ENCODE peak calls at places on chromosomes 6 and 20, in seven cellular contexts. M is GM23248; O is activated T-helper 1 cell treated with anti-CD3 and anti-CD28 coated beads, Interleukin-2, amount 50 U/mL, for 16 hours; K is neural crest cell; A is NCI-H1092 treated with DMSO at 0.1 percent for 48 hours; N is mesenteric fat pad; I is stimulated activated CD8-positive, alpha-beta memory T cell treated with anti-CD3 and anti-CD28 coated beads, Interleukin-2, amount 100 ng/mL, for 48 hours. F is an unnamed sample.

GRCh38 chr6:116975600-116975999 is 98.6 kb downstream of the RFX6 start:
- DNase-seq in A (no peak), N (no peak), O (no peak), K (no peak), I (no peak), M (peak), F (no peak)

GRCh38 chr6:110560239-110561015 is 84.0 kb upstream of the SLC22A16 start:
- DNase-seq in M (no peak), K (no peak), A (no peak), I (no peak), O (no peak), N (no peak), F (no peak)

GRCh38 chr6:7156666-7157278 is 49.0 kb downstream of the RREB1 start:
- DNase-seq in N (no peak), K (no peak), I (no peak), M (peak), A (no peak), O (no peak), F (no peak)

GRCh38 chr6:169224185-169224695 is 29.4 kb downstream of the THBS2 start:
- DNase-seq in N (peak), K (no peak), O (no peak), M (peak), I (no peak), A (no peak), F (no peak)

GRCh38 chr6:121627761-121628160 is 192.3 kb downstream of the GJA1 start:
- DNase-seq in A (no peak), N (no peak), O (no peak), I (no peak), M (peak), K (no peak), F (no peak)

GRCh38 chr6:16669227-16669626 is 92.0 kb downstream of the ATXN1 start:
- DNase-seq in K (no peak), M (peak), I (peak), A (no peak), N (no peak), O (peak), F (no peak)

GRCh38 chr20:53660078-53660909 is 66.7 kb upstream of the ZNF217 start:
- DNase-seq in K (no peak), I (no peak), N (no peak), M (peak), A (no peak), O (no peak), F (no peak)

GRCh38 chr6:88232753-88233152 is 66.6 kb upstream of the CNR1 start:
- DNase-seq in M (no peak), I (no peak), K (no peak), A (no peak), O (no peak), N (no peak), F (no peak)

GRCh38 chr6:44251576-44252524 is 4.9 kb downstream of the HSP90AB1 start:
- DNase-seq in K (no peak), O (no peak), N (no peak), A (no peak), I (no peak), M (no peak), F (no peak)

GRCh38 chr6:156413156-156413555 is 364.0 kb upstream of the ARID1B start:
- DNase-seq in O (no peak), N (no peak), M (no peak), K (no peak), I (no peak), A (no peak), F (no peak)

GRCh38 chr6:34556031-34556471 is at the start of gene SPDEF:
- DNase-seq in M (no peak), N (no peak), O (no peak), I (no peak), A (no peak), K (no peak), F (no peak)

GRCh38 chr6:42101186-42101657 is 41.2 kb downstream of the C6orf132 start:
- DNase-seq in N (no peak), O (no peak), A (no peak), K (no peak), I (no peak), M (peak), F (no peak)

GRCh38 chr6:154960299-154960796 is 34.8 kb upstream of the TIAM2 start:
- DNase-seq in A (no peak), N (peak), O (no peak), I (no peak), K (no peak), M (no peak), F (no peak)

GRCh38 chr20:62860924-62861691 is 514 bp downstream of the TCFL5 start:
- DNase-seq in I (peak), K (no peak), A (no peak), N (no peak), O (peak), M (peak), F (no peak)

GRCh38 chr20:24994470-24995368 is 2.2 kb upstream of the APMAP start:
- DNase-seq in N (peak), A (peak), K (peak), O (peak), M (peak), I (peak), F (peak)

GRCh38 chr20:36248836-36249235 is 12.6 kb downstream of the AAR2 start:
- DNase-seq in O (no peak), M (no peak), K (no peak), A (no peak), N (no peak), I (no peak), F (no peak)

GRCh38 chr20:9978395-9979004 is 56.3 kb upstream of the ANKEF1 start:
- DNase-seq in A (peak), N (no peak), O (no peak), I (no peak), K (peak), M (peak), F (peak)

GRCh38 chr6:142758257-142759025 is 186.5 kb downstream of the HIVEP2 start:
- DNase-seq in N (no peak), I (no peak), A (no peak), M (no peak), K (no peak), O (no peak), F (no peak)

GRCh38 chr6:169533656-169534421 is 168.0 kb downstream of the WDR27 start:
- DNase-seq in K (no peak), A (no peak), O (no peak), M (no peak), N (no peak), I (no peak), F (no peak)

GRCh38 chr20:43983904-43984361 is 69.3 kb downstream of the TOX2 start:
- DNase-seq in A (no peak), K (no peak), N (no peak), I (no peak), M (no peak), O (no peak), F (no peak)

GRCh38 chr6:71967436-71967835 is 81.1 kb downstream of the RIMS1 start:
- DNase-seq in I (no peak), A (no peak), M (peak), N (no peak), O (no peak), K (no peak), F (no peak)

GRCh38 chr20:4195499-4195898 is 180.1 kb upstream of the RNF24 start:
- DNase-seq in K (peak), A (no peak), M (peak), O (no peak), N (no peak), I (no peak), F (no peak)

GRCh38 chr6:72832271-72832670 is 210.4 kb downstream of the KCNQ5 start:
- DNase-seq in O (no peak), I (no peak), N (no peak), K (no peak), M (peak), A (no peak), F (no peak)

GRCh38 chr6:21972516-21972915 is 324.3 kb downstream of the PRL start:
- DNase-seq in N (no peak), O (no peak), K (no peak), M (no peak), I (no peak), A (no peak), F (no peak)

GRCh38 chr20:10783660-10784336 is 110.0 kb upstream of the JAG1 start:
- DNase-seq in O (no peak), K (no peak), I (no peak), N (no peak), A (no peak), M (no peak), F (no peak)

GRCh38 chr6:115271434-115271833 is 789.3 kb downstream of the FRK start:
- DNase-seq in O (no peak), M (no peak), A (peak), K (no peak), N (no peak), I (no peak), F (no peak)

GRCh38 chr6:3912366-3913076 is 63.3 kb downstream of the FAM50B start:
- DNase-seq in I (no peak), N (no peak), M (peak), O (no peak), K (no peak), A (no peak), F (no peak)

GRCh38 chr20:45306431-45306982 is at the start of gene RBPJL:
- DNase-seq in K (peak), A (no peak), I (peak), N (no peak), O (peak), M (peak), F (no peak)

GRCh38 chr6:44076366-44077200 is 50.7 kb downstream of the MRPL14 start:
- DNase-seq in O (no peak), N (no peak), M (peak), I (no peak), K (peak), A (no peak), F (no peak)

GRCh38 chr20:9161308-9161707 is 92.4 kb downstream of the PLCB4 start:
- DNase-seq in K (no peak), M (no peak), N (no peak), A (no peak), I (no peak), O (no peak), F (no peak)

GRCh38 chr20:52874241-52874640 is 97.9 kb upstream of the TSHZ2 start:
- DNase-seq in M (no peak), I (no peak), K (no peak), A (no peak), O (no peak), N (no peak), F (no peak)

GRCh38 chr6:18493421-18493891 is 106.3 kb downstream of the RNF144B start:
- DNase-seq in O (no peak), A (no peak), N (no peak), I (no peak), K (no peak), M (no peak), F (no peak)

GRCh38 chr20:1294497-1294896 is 28.4 kb downstream of the SNPH start:
- DNase-seq in K (no peak), A (no peak), O (no peak), N (peak), M (no peak), I (no peak), F (no peak)

GRCh38 chr20:64115171-64115911 is 8.0 kb upstream of the NPBWR2 start:
- DNase-seq in M (no peak), K (no peak), O (no peak), N (peak), A (peak), I (no peak), F (no peak)